ENCODE peak calls at places on chromosomes 6 and 20, in ten cellular contexts. Z, W, K, D, A, L, X, J, S and F are unnamed samples.

GRCh38 chr20:46031701-46032254 is 2.8 kb downstream of the SLC12A5 start:
- DNase-seq in Z (no peak), J (no peak), K (peak; percentile 32), A (no peak), D (no peak), X (no peak), W (no peak), L (peak; percentile 39), S (no peak), F (no peak)

GRCh38 chr20:34065260-34065659 is 46.8 kb downstream of the EIF2S2 start:
- DNase-seq in A (no peak), W (no peak), J (no peak), L (no peak), Z (peak; percentile 11), K (peak; percentile 67), S (peak; percentile 40), D (peak; percentile 88), X (no peak), F (peak; percentile 44)

GRCh38 chr20:45863543-45864470 is 6.4 kb downstream of the ZSWIM3 start:
- DNase-seq in Z (no peak), X (no peak), D (no peak), J (no peak), S (no peak), A (peak; percentile 97), L (no peak), K (no peak), W (no peak), F (no peak)

GRCh38 chr6:17212541-17213371 is 68.4 kb upstream of the RBM24 start:
- DNase-seq in D (no peak), L (no peak), S (peak; percentile 56), A (no peak), J (no peak), X (no peak), K (peak; percentile 3), Z (no peak), W (peak; percentile 70), F (no peak)

GRCh38 chr20:35287509-35288324 is 3.1 kb upstream of the EIF6 start:
- DNase-seq in J (no peak), A (no peak), W (no peak), D (no peak), S (no peak), X (no peak), L (no peak), Z (no peak), K (no peak), F (no peak)

GRCh38 chr20:64077094-64077493 is 2.2 kb downstream of the RGS19 start:
- DNase-seq in Z (no peak), J (no peak), K (no peak), S (no peak), A (no peak), W (no peak), D (no peak), X (no peak), L (no peak), F (no peak)

GRCh38 chr6:158697798-158698197 is 47.9 kb downstream of the SYTL3 start:
- DNase-seq in Z (no peak), L (no peak), K (no peak), S (no peak), D (peak; percentile 72), J (no peak), A (no peak), X (no peak), W (no peak), F (no peak)

GRCh38 chr6:79608334-79609224 is 22.6 kb upstream of the SH3BGRL2 start:
- DNase-seq in L (peak; percentile 41), A (peak; percentile 96), D (no peak), X (no peak), S (no peak), K (no peak), W (no peak), Z (peak; percentile 45), J (no peak), F (no peak)

GRCh38 chr6:37547564-37548061 is 47.9 kb upstream of the CCDC167 start:
- DNase-seq in X (no peak), S (no peak), J (no peak), A (no peak), L (no peak), D (peak; percentile 71), Z (no peak), W (no peak), K (peak; percentile 56), F (no peak)

GRCh38 chr6:24720131-24720603 is 1.2 kb upstream of the C6orf62 start:
- DNase-seq in W (peak; percentile 51), X (peak; percentile 82), A (peak; percentile 32), J (peak; percentile 45), K (peak; percentile 54), Z (peak; percentile 27), L (peak; percentile 67), D (peak; percentile 28), S (peak; percentile 61), F (peak; percentile 62)

GRCh38 chr6:4349323-4349722 is 213.9 kb upstream of the ECI2 start:
- DNase-seq in Z (no peak), K (no peak), A (no peak), W (no peak), S (no peak), X (no peak), J (no peak), D (no peak), L (no peak), F (no peak)

GRCh38 chr6:132715204-132715603 is 1.3 kb upstream of the VNN1 start:
- DNase-seq in X (no peak), L (peak; percentile 61), Z (peak; percentile 77), D (peak; percentile 76), S (no peak), W (no peak), J (no peak), A (peak; percentile 65), K (peak; percentile 1), F (peak; percentile 65)

GRCh38 chr6:134510121-134510520 is 192.2 kb upstream of the SGK1 start:
- DNase-seq in S (no peak), J (no peak), W (no peak), D (peak; percentile 85), K (no peak), A (no peak), Z (no peak), X (no peak), L (no peak), F (no peak)

GRCh38 chr6:106745824-106746610 is 116.6 kb downstream of the QRSL1 start:
- DNase-seq in X (no peak), L (no peak), K (no peak), A (peak; percentile 35), S (no peak), J (no peak), W (no peak), D (peak; percentile 6), Z (peak; percentile 80), F (no peak)

GRCh38 chr6:47478233-47479155 is 905 bp downstream of the CD2AP start:
- DNase-seq in A (peak; percentile 43), W (no peak), J (peak; percentile 11), K (peak; percentile 16), Z (peak; percentile 13), X (no peak), S (no peak), L (no peak), D (peak; percentile 30), F (peak; percentile 18)
- TF ChIP-seq POLR2A in A (peak; percentile 43), W (no peak), J (no peak), K (no peak), Z (no peak), X (peak; percentile 3), S (no peak), L (no peak), D (no peak), F (peak; percentile 18)

DNA sequence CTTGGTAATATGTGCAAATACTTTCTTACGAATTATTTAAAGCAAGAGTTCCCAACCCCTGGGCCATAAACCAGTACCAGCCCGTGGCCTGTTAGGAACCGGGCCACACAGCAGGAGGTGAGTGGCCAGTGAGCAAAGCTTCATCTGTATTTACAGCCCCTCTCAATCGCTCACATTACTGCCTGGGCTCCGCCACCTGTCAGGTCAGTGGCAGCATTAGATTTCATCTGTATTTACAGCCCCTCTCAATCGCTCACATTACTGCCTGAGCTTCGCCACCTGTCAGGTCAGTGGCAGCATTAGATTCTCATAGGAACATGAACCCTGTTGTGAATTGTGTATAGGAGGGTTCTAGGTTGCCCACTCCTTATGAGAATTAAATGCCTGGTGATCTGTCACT is 142.0 kb downstream of the RNASET2 start:
- DNase-seq in J (no peak), K (no peak), A (no peak), L (no peak), S (no peak), D (no peak), W (no peak), X (no peak), Z (no peak), F (no peak)
- H3K4me3 ChIP-seq in J (no peak overlapping the region), K (no peak overlapping the region), A (no peak overlapping the region), L (no peak overlapping the region), S (no peak overlapping the region), D (no peak overlapping the region), W (no peak overlapping the region), X (no peak overlapping the region), Z (no peak overlapping the region), F (no peak overlapping the region)

GRCh38 chr6:62746968-62747367 is 460.9 kb upstream of the KHDRBS2 start:
- DNase-seq in K (no peak), A (no peak), Z (no peak), L (no peak), S (no peak), D (no peak), W (no peak), J (no peak), X (no peak), F (no peak)
- H3K27ac ChIP-seq in K (no peak overlapping the region), A (no peak overlapping the region), Z (no peak overlapping the region), L (no peak overlapping the region), S (no peak overlapping the region), D (no peak overlapping the region), W (no peak overlapping the region), J (no peak overlapping the region), X (no peak overlapping the region), F (no peak overlapping the region)

GRCh38 chr6:160027931-160028330 is 59.0 kb downstream of the IGF2R start:
- DNase-seq in Z (no peak), W (no peak), X (no peak), D (no peak), S (no peak), K (no peak), J (no peak), A (no peak), L (no peak), F (no peak)

GRCh38 chr6:160024152-160024551 is 55.3 kb downstream of the IGF2R start:
- DNase-seq in S (no peak), X (no peak), W (peak; percentile 73), K (no peak), A (no peak), D (no peak), J (no peak), L (no peak), Z (no peak), F (no peak)

GRCh38 chr6:160022101-160022500 is 53.2 kb downstream of the IGF2R start:
- DNase-seq in W (no peak), A (no peak), L (no peak), S (no peak), J (no peak), D (no peak), Z (no peak), K (no peak), X (no peak), F (no peak)

GRCh38 chr6:160027076-160027475 is 58.2 kb downstream of the IGF2R start:
- DNase-seq in L (no peak), J (no peak), D (no peak), K (no peak), A (no peak), X (no peak), S (no peak), W (peak; percentile 74), Z (no peak), F (no peak)

DNA sequence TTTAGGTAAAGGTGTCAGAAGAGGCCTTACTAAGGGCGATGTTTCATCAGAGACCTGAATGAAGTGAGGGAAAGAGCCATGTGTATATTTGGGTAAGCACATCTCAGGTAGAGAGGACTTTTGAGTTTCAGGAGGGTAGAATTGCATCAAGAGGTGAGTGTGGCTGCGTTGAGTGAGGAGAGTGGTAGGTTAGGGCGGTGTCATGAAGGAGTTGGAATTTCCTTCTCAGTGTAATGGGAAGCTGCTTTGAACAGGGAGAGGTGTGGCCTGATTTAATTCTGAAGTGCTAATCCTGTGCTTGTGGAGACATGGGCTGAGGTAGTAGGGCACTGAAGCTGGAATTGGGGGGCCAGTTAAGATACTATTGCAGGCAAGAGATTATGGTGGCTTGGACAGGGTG is 53.9 kb downstream of the IGF2R start:
- DNase-seq in X (no peak), D (no peak), K (no peak), Z (no peak), W (no peak), J (no peak), L (no peak), S (no peak), A (no peak), F (no peak)
- TF ChIP-seq POLR2A in X (no peak), D (no peak), K (no peak), Z (no peak), W (no peak), J (no peak), L (no peak), S (no peak), A (no peak), F (no peak)